ENCODE peak calls at places on chromosomes 5 and 9, in eight cellular contexts. B is IMR-90, S is mammary epithelial cell, T is transverse colon, J is GM12878, X is tibial nerve, L is A549, K is right lobe of liver. M is an unnamed sample.

GRCh38 chr9:37976714-37977477 is 73.0 kb upstream of the SLC25A51 start:
- DNase-seq in B (peak), S (peak), T (no peak), J (no peak), X (peak), L (no peak), K (peak), M (no peak)

GRCh38 chr5:59698207-59698606 is 195.3 kb downstream of the PDE4D start:
- DNase-seq in B (no peak), S (no peak), T (no peak), J (no peak), X (no peak), L (no peak), K (no peak), M (no peak)

GRCh38 chr5:119067338-119067737 is 3.5 kb upstream of the DMXL1 start:
- DNase-seq in B (no peak), S (no peak), T (no peak), J (no peak), X (no peak), L (no peak), K (no peak), M (no peak)

GRCh38 chr9:14662060-14662453 is 31.2 kb downstream of the ZDHHC21 start:
- DNase-seq in B (no peak), S (no peak), T (no peak), J (no peak), X (no peak), L (no peak), K (no peak), M (no peak)

GRCh38 chr5:72205431-72206009 is 98.2 kb downstream of the MAP1B start:
- DNase-seq in B (peak), S (no peak), T (no peak), J (no peak), X (no peak), L (no peak), K (no peak), M (no peak)

GRCh38 chr5:167320019-167320418 is 971.4 kb upstream of the WWC1 start:
- DNase-seq in B (no peak), S (no peak), T (no peak), J (no peak), X (no peak), L (no peak), K (no peak), M (no peak)

GRCh38 chr5:134527156-134527960 is 1.9 kb downstream of the JADE2 start:
- DNase-seq in B (peak), S (peak), T (peak), J (no peak), X (peak), L (peak), K (peak), M (peak)

GRCh38 chr5:138077064-138077696 is 6.7 kb upstream of the WNT8A start:
- DNase-seq in B (peak), S (peak), T (peak), J (no peak), X (peak), L (peak), K (peak), M (peak)

GRCh38 chr5:36334315-36334714 is 32.6 kb upstream of the RANBP3L start:
- DNase-seq in B (no peak), S (no peak), T (no peak), J (no peak), X (no peak), L (no peak), K (no peak), M (no peak)

GRCh38 chr5:178078197-178078995 is 34.9 kb upstream of the N4BP3 start:
- DNase-seq in B (peak), S (peak), T (no peak), J (no peak), X (no peak), L (no peak), K (no peak), M (no peak)

GRCh38 chr5:181281077-181281983 is 20.4 kb upstream of the TRIM52 start:
- DNase-seq in B (no peak), S (no peak), T (no peak), J (no peak), X (no peak), L (no peak), K (no peak), M (no peak)

GRCh38 chr9:113868501-113868900 is 7.6 kb upstream of the ZNF618 start:
- DNase-seq in B (no peak), S (no peak), T (no peak), J (no peak), X (no peak), L (no peak), K (no peak), M (no peak)

GRCh38 chr5:59767753-59768159 is 125.8 kb downstream of the PDE4D start:
- DNase-seq in B (no peak), S (peak), T (no peak), J (no peak), X (no peak), L (no peak), K (no peak), M (no peak)

GRCh38 chr5:39714036-39714698 is 289.4 kb upstream of the DAB2 start:
- DNase-seq in B (peak), S (peak), T (peak), J (peak), X (peak), L (peak), K (no peak), M (peak)

GRCh38 chr9:3863114-3863528 is 337.3 kb upstream of the RFX3 start:
- DNase-seq in B (peak), S (peak), T (no peak), J (no peak), X (peak), L (peak), K (no peak), M (no peak)

GRCh38 chr9:98506422-98507054 is 202.2 kb downstream of the GABBR2 start:
- DNase-seq in B (no peak), S (no peak), T (no peak), J (no peak), X (no peak), L (no peak), K (no peak), M (no peak)

GRCh38 chr5:39072915-39073758 is 1.1 kb downstream of the RICTOR start:
- DNase-seq in B (peak), S (peak), T (peak), J (peak), X (peak), L (no peak), K (peak), M (peak)

GRCh38 chr5:40755093-40755406 is 711 bp downstream of the TTC33 start:
- DNase-seq in B (peak), S (peak), T (peak), J (peak), X (peak), L (peak), K (peak), M (peak)

GRCh38 chr9:109182940-109183798 is 16.1 kb upstream of the FRRS1L start:
- DNase-seq in B (peak), S (peak), T (peak), J (no peak), X (no peak), L (peak), K (peak), M (no peak)

GRCh38 chr5:158121678-158122077 is 262.7 kb upstream of the CLINT1 start:
- DNase-seq in B (no peak), S (no peak), T (no peak), J (no peak), X (no peak), L (no peak), K (no peak), M (no peak)

GRCh38 chr5:20610650-20611049 is 622.6 kb upstream of the CDH18 start:
- DNase-seq in B (no peak), S (no peak), T (no peak), J (no peak), X (no peak), L (no peak), K (no peak), M (no peak)

GRCh38 chr9:127168756-127169506 is 46.5 kb upstream of the ANGPTL2 start:
- DNase-seq in B (no peak), S (no peak), T (no peak), J (no peak), X (no peak), L (no peak), K (no peak), M (no peak)

GRCh38 chr5:125228358-125228757 is 481.9 kb upstream of the ZNF608 start:
- DNase-seq in B (no peak), S (no peak), T (no peak), J (no peak), X (no peak), L (no peak), K (no peak), M (no peak)

GRCh38 chr9:98357921-98358535 is 102.6 kb upstream of the TBC1D2 start:
- DNase-seq in B (peak), S (peak), T (no peak), J (no peak), X (no peak), L (no peak), K (no peak), M (no peak)

GRCh38 chr9:18520395-18520794 is 46.4 kb downstream of the ADAMTSL1 start:
- DNase-seq in B (no peak), S (no peak), T (no peak), J (no peak), X (peak), L (no peak), K (no peak), M (no peak)

GRCh38 chr9:70352802-70353201 is 61.7 kb downstream of the KLF9 start:
- DNase-seq in B (no peak), S (no peak), T (no peak), J (no peak), X (no peak), L (no peak), K (no peak), M (no peak)
- TF ChIP-seq CTCF in B (peak), S (peak), T (peak), J (peak), X (peak), L (peak), K (peak), M (peak)

GRCh38 chr9:105198763-105199339 is 45.6 kb upstream of the SLC44A1 start:
- DNase-seq in B (no peak), S (no peak), T (no peak), J (no peak), X (no peak), L (no peak), K (no peak), M (no peak)

GRCh38 chr9:105198023-105198422 is 46.4 kb upstream of the SLC44A1 start:
- DNase-seq in B (no peak), S (no peak), T (no peak), J (no peak), X (no peak), L (no peak), K (no peak), M (no peak)

GRCh38 chr9:105193560-105193959 is 50.9 kb upstream of the SLC44A1 start:
- DNase-seq in B (no peak), S (no peak), T (no peak), J (no peak), X (no peak), L (no peak), K (no peak), M (no peak)

GRCh38 chr9:105194234-105194633 is 50.2 kb upstream of the SLC44A1 start:
- DNase-seq in B (no peak), S (no peak), T (no peak), J (no peak), X (no peak), L (no peak), K (no peak), M (no peak)

GRCh38 chr9:105195259-105195658 is 49.2 kb upstream of the SLC44A1 start:
- DNase-seq in B (no peak), S (peak), T (no peak), J (no peak), X (no peak), L (no peak), K (no peak), M (no peak)
- H3K27ac ChIP-seq in B (no peak), S (no peak), T (no peak), J (no peak), X (no peak), L (no peak), K (no peak), M (no peak)

GRCh38 chr5:146069780-146070099 is 35.6 kb downstream of the PLAC8L1 start:
- DNase-seq in B (no peak), S (no peak), T (no peak), J (peak), X (no peak), L (no peak), K (no peak), M (no peak)

GRCh38 chr5:146068977-146069779 is 36.2 kb downstream of the PLAC8L1 start:
- DNase-seq in B (no peak), S (no peak), T (no peak), J (no peak), X (no peak), L (no peak), K (no peak), M (no peak)

GRCh38 chr5:146071171-146071570 is 34.2 kb downstream of the PLAC8L1 start:
- DNase-seq in B (no peak), S (no peak), T (no peak), J (no peak), X (no peak), L (no peak), K (no peak), M (no peak)

GRCh38 chr5:146068136-146068717 is 37.1 kb downstream of the PLAC8L1 start:
- DNase-seq in B (no peak), S (no peak), T (no peak), J (no peak), X (no peak), L (no peak), K (no peak), M (no peak)

DNA sequence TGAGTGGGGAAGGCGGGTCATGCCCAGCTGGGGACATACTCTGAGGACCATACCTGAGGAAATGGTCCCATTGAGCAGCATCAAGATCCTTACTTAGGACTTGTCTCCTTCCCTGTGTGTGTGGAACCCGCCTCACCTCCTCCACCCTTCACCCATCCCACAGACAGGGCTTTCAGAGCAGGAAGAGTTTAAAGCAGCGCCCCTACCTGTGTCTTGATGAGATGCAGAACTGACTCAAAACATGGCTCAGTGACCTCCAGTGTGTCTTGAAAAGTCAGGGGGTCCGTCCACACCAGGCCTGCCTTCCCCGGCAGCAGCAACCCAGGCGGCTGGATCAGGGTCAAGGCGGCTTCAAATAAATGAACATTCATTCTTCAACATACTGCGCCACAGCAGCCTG is 38.4 kb downstream of the PLAC8L1 start:
- DNase-seq in B (no peak), S (no peak), T (no peak), J (no peak), X (no peak), L (no peak), K (no peak), M (no peak)
- TF ChIP-seq CTCF in B (no peak), S (no peak), T (no peak), J (no peak), X (no peak), L (no peak), K (no peak), M (no peak)

DNA sequence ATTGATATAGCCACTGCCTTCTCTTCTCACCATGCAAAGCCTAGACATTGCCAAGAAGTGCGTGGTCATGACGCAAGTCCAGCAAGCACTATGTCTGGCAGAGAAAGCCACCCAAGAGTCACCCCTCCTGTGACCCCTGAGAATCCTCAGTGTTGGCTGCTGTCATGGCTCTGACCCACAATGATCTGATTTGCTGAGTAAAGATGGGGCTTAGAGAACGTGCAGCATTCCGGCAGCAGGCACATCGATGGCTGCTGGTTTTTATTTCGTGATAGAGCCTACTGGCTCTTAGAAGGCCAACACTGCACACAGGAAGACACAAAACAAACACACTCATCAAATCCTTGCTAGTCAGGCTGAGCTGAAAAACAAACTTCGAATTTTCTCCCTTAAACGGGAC is 88.3 kb upstream of the BASP1 start:
- DNase-seq in B (no peak), S (no peak), T (no peak), J (no peak), X (no peak), L (no peak), K (no peak), M (no peak)
- H3K27ac ChIP-seq in B (peak), S (no peak), T (no peak), J (no peak), X (peak), L (peak), K (no peak), M (no peak)

GRCh38 chr9:88590558-88591146 is 55.7 kb downstream of the NXNL2 start:
- DNase-seq in B (no peak), S (no peak), T (no peak), J (no peak), X (no peak), L (no peak), K (no peak), M (no peak)
- TF ChIP-seq CTCF in B (no peak), S (no peak), T (no peak), J (peak), X (no peak), L (peak), K (no peak), M (no peak)

DNA sequence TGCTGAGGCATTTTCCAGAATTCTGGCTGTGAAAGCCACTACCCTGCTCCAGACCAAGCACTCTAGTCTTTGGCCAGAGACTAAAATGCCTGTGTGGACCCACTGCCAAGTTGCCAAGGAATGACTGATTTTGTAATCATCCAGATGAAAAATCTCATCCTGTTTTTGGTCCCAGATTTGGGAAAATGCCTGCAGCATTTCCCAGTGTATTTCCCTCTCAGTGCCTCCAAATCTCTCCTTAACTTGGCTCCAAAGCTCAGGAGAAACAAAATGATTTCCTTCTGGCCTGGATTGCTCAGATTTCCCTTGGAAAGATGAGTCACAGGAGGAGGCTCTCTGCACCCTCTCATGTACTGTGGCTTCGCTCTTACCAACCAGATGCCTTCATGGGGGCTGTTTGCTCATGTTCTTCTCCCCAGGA is 335.2 kb upstream of the TARS1 start:
- DNase-seq in B (peak), S (peak), T (no peak), J (no peak), X (no peak), L (no peak), K (no peak), M (no peak)
- H3K27ac ChIP-seq in B (peak), S (no peak), T (no peak), J (no peak), X (no peak), L (no peak), K (no peak), M (no peak)

M was measured in CD4-positive, alpha-beta T cell.